ENCODE peak calls at places on chromosomes 2 and 18, in nine cellular contexts. Y is EL; D is globus pallidus; L is activated naive CD4-positive, alpha-beta T cell treated with anti-CD3 and anti-CD28 coated beads, Interleukin-2, amount 50 U/mL, for 16 hours; R is RPMI7951; V is cardiac fibroblast; B is MM.1S; E is OCI-LY7; A is EH. Z is an unnamed sample.

GRCh38 chr18:11849845-11850747 is 1.1 kb upstream of the CHMP1B start:
- DNase-seq in Y (peak; percentile 86), D (peak; percentile 70), L (peak; percentile 34), R (peak; percentile 87), V (peak; percentile 94), B (peak; percentile 34), E (peak; percentile 31), A (peak; percentile 77), Z (peak; percentile 48)

GRCh38 chr18:68519341-68519740 is 195.6 kb downstream of the TMX3 start:
- DNase-seq in Y (peak; percentile 65), D (no peak), L (no peak), R (no peak), V (peak; percentile 45), B (no peak), E (no peak), A (peak; percentile 79), Z (no peak)

GRCh38 chr18:50622320-50622719 is 62.4 kb downstream of the MAPK4 start:
- DNase-seq in Y (no peak), D (peak; percentile 17), L (no peak), R (no peak), V (no peak), B (no peak), E (no peak), A (no peak), Z (no peak)

GRCh38 chr2:231503777-231504176 is 26.5 kb downstream of the NMUR1 start:
- DNase-seq in Y (no peak), D (no peak), L (no peak), R (no peak), V (no peak), B (no peak), E (no peak), A (no peak), Z (no peak)

GRCh38 chr2:68789603-68790002 is 55.0 kb downstream of the ARHGAP25 start:
- DNase-seq in Y (no peak), D (no peak), L (no peak), R (no peak), V (no peak), B (no peak), E (peak; percentile 93), A (no peak), Z (no peak)

GRCh38 chr2:159982270-159982669 is 80.1 kb downstream of the PLA2R1 start:
- DNase-seq in Y (peak; percentile 63), D (no peak), L (no peak), R (peak; percentile 45), V (peak; percentile 88), B (no peak), E (no peak), A (peak; percentile 91), Z (peak; percentile 84)

GRCh38 chr2:148644885-148645134 is 259 bp downstream of the EPC2 start:
- DNase-seq in Y (no peak), D (no peak), L (no peak), R (no peak), V (no peak), B (no peak), E (no peak), A (no peak), Z (no peak)

GRCh38 chr2:143635936-143636335 is 506.7 kb downstream of the ARHGAP15 start:
- DNase-seq in Y (no peak), D (no peak), L (no peak), R (no peak), V (no peak), B (no peak), E (no peak), A (no peak), Z (no peak)

GRCh38 chr2:109217362-109218086 is 88.5 kb downstream of the SH3RF3 start:
- DNase-seq in Y (peak; percentile 90), D (peak; percentile 20), L (no peak), R (peak; percentile 99), V (peak; percentile 91), B (peak; percentile 81), E (no peak), A (peak; percentile 94), Z (peak; percentile 90)

GRCh38 chr2:98087447-98088065 is 589 bp downstream of the VWA3B start:
- DNase-seq in Y (no peak), D (no peak), L (no peak), R (peak; percentile 3), V (peak; percentile 5), B (no peak), E (no peak), A (peak; percentile 4), Z (no peak)

GRCh38 chr18:12766986-12767433 is 64.2 kb downstream of the PSMG2 start:
- DNase-seq in Y (no peak), D (no peak), L (no peak), R (no peak), V (no peak), B (no peak), E (no peak), A (no peak), Z (no peak)